ENCODE peak calls at places on chromosomes 11 and 22, in seven cellular contexts. J is mucosa of descending colon, S is breast epithelium, A is MM.1S, G is heart left ventricle, M is IMR-90, W is sigmoid colon. U is an unnamed sample.

GRCh38 chr22:20298110-20298802 is 21.6 kb downstream of the DGCR6L start:
- DNase-seq in W (no peak), J (no peak), A (no peak), G (no peak), S (no peak), M (no peak), U (no peak)

GRCh38 chr11:113370634-113371033 is 16.9 kb upstream of the ANKK1 start:
- DNase-seq in A (no peak), G (no peak), S (no peak), M (no peak), W (no peak), J (no peak), U (no peak)

GRCh38 chr11:35237860-35238715 is 99.1 kb downstream of the CD44 start:
- DNase-seq in J (no peak), W (no peak), M (no peak), A (peak; percentile 76), S (no peak), G (peak; percentile 30), U (peak; percentile 54)

GRCh38 chr11:103295704-103296103 is 186.5 kb downstream of the DYNC2H1 start:
- DNase-seq in S (no peak), A (no peak), W (no peak), M (no peak), G (no peak), J (no peak), U (no peak)

GRCh38 chr11:73856001-73856663 is 20.5 kb downstream of the COA4 start:
- DNase-seq in M (no peak), S (no peak), G (no peak), A (no peak), J (no peak), W (no peak), U (no peak)

GRCh38 chr11:2940166-2940929 is 11.1 kb upstream of the PHLDA2 start:
- DNase-seq in J (peak; percentile 86), G (peak; percentile 65), S (peak; percentile 71), A (no peak), W (peak; percentile 66), M (no peak), U (no peak)

GRCh38 chr11:2348986-2349385 is 28.1 kb upstream of the CD81 start:
- DNase-seq in A (no peak), M (peak; percentile 59), G (no peak), S (no peak), W (no peak), J (no peak), U (no peak)

GRCh38 chr22:24950272-24950902 is 2.1 kb upstream of the KIAA1671 start:
- DNase-seq in J (no peak), A (no peak), S (peak; percentile 80), G (no peak), M (peak; percentile 8), W (no peak), U (no peak)

GRCh38 chr22:40247976-40248375 is 70.3 kb downstream of the TNRC6B start:
- DNase-seq in W (no peak), A (no peak), J (peak; percentile 56), G (no peak), M (no peak), S (no peak), U (no peak)

GRCh38 chr11:98453378-98453777 is 567.4 kb upstream of the CNTN5 start:
- DNase-seq in M (no peak), S (no peak), A (no peak), J (no peak), W (no peak), G (no peak), U (no peak)

GRCh38 chr11:689630-690029 is 5.4 kb downstream of the DEAF1 start:
- DNase-seq in W (no peak), S (no peak), A (no peak), J (peak; percentile 31), M (no peak), G (no peak), U (no peak)

GRCh38 chr11:102485095-102485722 is 32.6 kb upstream of the TMEM123 start:
- DNase-seq in J (no peak), A (no peak), S (no peak), M (peak; percentile 41), G (no peak), W (no peak), U (no peak)

GRCh38 chr22:39661842-39662676 is 91.5 kb downstream of the CACNA1I start:
- DNase-seq in G (no peak), M (no peak), A (no peak), J (peak; percentile 87), W (no peak), S (peak; percentile 68), U (no peak)

GRCh38 chr11:70549386-70549785 is 151.1 kb downstream of the CTTN start:
- DNase-seq in G (no peak), A (no peak), M (no peak), J (peak; percentile 24), S (no peak), W (no peak), U (no peak)

GRCh38 chr22:46758867-46759290 is 3.6 kb upstream of the TBC1D22A start:
- DNase-seq in W (no peak), A (peak; percentile 78), G (peak; percentile 54), M (peak; percentile 63), J (peak; percentile 52), S (no peak), U (peak; percentile 78)

GRCh38 chr11:46392421-46393230 is 1.1 kb upstream of the CHRM4 start:
- DNase-seq in W (peak; percentile 88), G (peak; percentile 90), M (peak; percentile 72), A (peak; percentile 74), S (peak; percentile 41), J (peak; percentile 86), U (peak; percentile 85)

GRCh38 chr11:115391598-115391997 is 112.6 kb downstream of the CADM1 start:
- DNase-seq in M (peak; percentile 31), J (no peak), W (no peak), A (peak; percentile 34), S (no peak), G (no peak), U (no peak)

GRCh38 chr22:38136607-38137006 is 26.1 kb upstream of the BAIAP2L2 start:
- DNase-seq in A (no peak), M (no peak), G (no peak), W (no peak), J (no peak), S (no peak), U (no peak)

GRCh38 chr11:69297926-69298777 is 4.2 kb downstream of the MYEOV start:
- DNase-seq in A (peak; percentile 85), S (peak; percentile 70), G (peak; percentile 91), W (peak; percentile 83), M (peak; percentile 82), J (peak; percentile 91), U (peak; percentile 87)

GRCh38 chr22:43177479-43177878 is 9.5 kb downstream of the TTLL12 start:
- DNase-seq in S (no peak), G (no peak), M (no peak), J (peak; percentile 43), W (no peak), A (no peak), U (no peak)
- H3K36me3 ChIP-seq in S (no peaks in the 10 kb centered on the region), G (peaks cover 20% of the 10 kb centered on the region), M (peaks cover 44% of the 10 kb centered on the region), J (no peaks in the 10 kb centered on the region), W (peaks cover 30% of the 10 kb centered on the region), A (peaks cover 9% of the 10 kb centered on the region), U (peaks cover 47% of the 10 kb centered on the region)

GRCh38 chr11:16191212-16191851 is 165.0 kb downstream of the SOX6 start:
- DNase-seq in G (no peak), S (no peak), M (peak; percentile 18), A (no peak), J (no peak), W (no peak), U (no peak)
- TF ChIP-seq CTCF in G (peak; percentile 34), S (no peak), M (no peak), A (peak; percentile 7), J (no peak), W (no peak), U (no peak)

GRCh38 chr11:128629516-128630106 is 42.3 kb upstream of the ETS1 start:
- DNase-seq in S (no peak), G (no peak), J (no peak), M (peak; percentile 9), W (no peak), A (no peak), U (no peak)

GRCh38 chr11:128626913-128627665 is 39.7 kb upstream of the ETS1 start:
- DNase-seq in G (no peak), W (no peak), M (no peak), J (no peak), A (no peak), S (no peak), U (no peak)

GRCh38 chr11:128628343-128628673 is 41.0 kb upstream of the ETS1 start:
- DNase-seq in W (no peak), G (no peak), M (no peak), J (no peak), A (no peak), S (no peak), U (no peak)

GRCh38 chr11:128628686-128629085 is 41.3 kb upstream of the ETS1 start:
- DNase-seq in M (no peak), S (no peak), G (no peak), J (no peak), W (no peak), A (no peak), U (no peak)

GRCh38 chr11:128627666-128628342 is 40.4 kb upstream of the ETS1 start:
- DNase-seq in S (no peak), M (no peak), G (no peak), W (no peak), A (no peak), J (no peak), U (no peak)
- H3K4me1 ChIP-seq in S (no peaks in the 10 kb centered on the region), M (no peaks in the 10 kb centered on the region), G (no peaks in the 10 kb centered on the region), W (peaks cover 5% of the 10 kb centered on the region), A (peaks cover 51% of the 10 kb centered on the region), J (peaks cover 17% of the 10 kb centered on the region), U (peaks cover 5% of the 10 kb centered on the region)

DNA sequence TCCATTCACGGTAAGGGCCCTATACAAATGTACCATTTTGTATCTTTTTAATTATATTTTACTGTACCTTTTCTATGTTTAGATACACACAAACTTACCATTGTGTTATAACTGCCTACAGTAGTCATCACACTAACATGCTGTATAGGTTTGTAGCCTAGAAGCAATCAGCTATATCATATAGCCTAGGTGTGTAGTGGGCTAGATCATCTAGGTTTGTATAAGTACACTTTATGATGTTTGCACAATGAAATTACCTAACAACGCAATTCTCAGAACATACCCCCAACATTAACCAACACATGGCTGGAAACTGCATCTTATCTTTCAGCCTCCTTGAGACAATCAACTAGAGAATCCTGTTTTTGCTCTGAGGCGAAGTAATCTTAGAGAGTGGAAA is 60.1 kb upstream of the MTMR2 start:
- DNase-seq in S (no peak), W (no peak), A (no peak), J (no peak), M (no peak), G (no peak), U (no peak)
- H3K36me3 ChIP-seq in S (no peaks in the 10 kb centered on the region), W (peaks cover 4% of the 10 kb centered on the region), A (no peaks in the 10 kb centered on the region), J (no peaks in the 10 kb centered on the region), M (peaks cover 21% of the 10 kb centered on the region), G (peaks cover 4% of the 10 kb centered on the region), U (peaks cover 11% of the 10 kb centered on the region)

DNA sequence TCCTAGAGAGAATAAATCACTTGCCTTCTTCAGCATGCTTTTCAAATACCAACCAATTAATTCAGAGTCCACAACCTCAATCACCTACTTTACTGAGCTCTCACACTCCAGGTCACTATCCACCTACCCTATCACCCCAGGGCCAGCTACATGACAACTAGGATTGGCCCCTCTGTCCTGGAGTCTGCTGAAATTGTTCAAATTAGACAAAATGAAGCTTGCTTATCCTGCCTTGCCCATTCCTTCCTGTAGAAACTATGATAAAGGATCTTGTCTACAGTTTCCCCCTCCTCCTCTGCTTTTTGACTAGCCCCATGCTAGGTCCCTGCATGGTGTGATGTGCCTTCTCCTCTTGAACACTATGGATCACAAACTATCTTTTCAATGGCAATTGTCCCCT is 94.5 kb downstream of the JRKL start:
- DNase-seq in J (no peak), S (no peak), M (no peak), G (no peak), W (no peak), A (no peak), U (no peak)
- TF ChIP-seq CTCF in J (no peak), S (no peak), M (no peak), G (no peak), W (no peak), A (no peak), U (no peak)

U was measured in lung.